ENCODE peak calls at places on chromosomes 4 and X, in five cellular contexts. K, J, M, L and D are unnamed samples.

GRCh38 chrX:13366698-13367097 is 46.8 kb upstream of the ATXN3L start:
- DNase-seq in L (no peak), K (no peak), J (no peak), M (no peak), D (no peak)

GRCh38 chr4:103915224-103915869 is 195.6 kb upstream of the TACR3 start:
- DNase-seq in L (no peak), K (no peak), J (no peak), M (peak; percentile 5), D (peak; percentile 8)

GRCh38 chr4:162497564-162498167 is 333.9 kb upstream of the FSTL5 start:
- DNase-seq in L (no peak), M (no peak), K (no peak), J (no peak), D (peak; percentile 28)

GRCh38 chr4:74624351-74625151 is 169.8 kb downstream of the BTC start:
- DNase-seq in L (no peak), M (no peak), J (no peak), K (no peak), D (peak; percentile 66)

GRCh38 chr4:106315476-106315967 is 487 bp downstream of the TBCK start:
- DNase-seq in L (no peak), K (no peak), M (peak; percentile 51), J (peak; percentile 42), D (peak; percentile 12)

GRCh38 chr4:173119818-173120217 is 48.8 kb upstream of the GALNT7 start:
- DNase-seq in J (no peak), L (no peak), M (no peak), K (no peak), D (no peak)

GRCh38 chrX:123713434-123713833 is 19.4 kb downstream of the THOC2 start:
- DNase-seq in K (no peak), L (no peak), M (no peak), J (no peak), D (no peak)

GRCh38 chrX:19382500-19383145 is 38.9 kb downstream of the PDHA1 start:
- DNase-seq in J (no peak), M (peak; percentile 74), L (peak; percentile 50), K (no peak), D (peak; percentile 52)

GRCh38 chrX:110732274-110732673 is 63.3 kb downstream of the CHRDL1 start:
- DNase-seq in K (no peak), L (no peak), M (no peak), J (no peak), D (no peak)

GRCh38 chr4:16104520-16104919 is 20.7 kb upstream of the PROM1 start:
- DNase-seq in K (no peak), J (no peak), M (no peak), L (no peak), D (no peak)

GRCh38 chr4:87659247-87659931 is 9.3 kb downstream of the DMP1 start:
- DNase-seq in L (no peak), K (no peak), J (no peak), M (no peak), D (no peak)

GRCh38 chrX:30620980-30621716 is 32.1 kb upstream of the GK start:
- DNase-seq in K (no peak), L (no peak), M (peak; percentile 12), J (no peak), D (no peak)

GRCh38 chr4:114558446-114559020 is 40.1 kb upstream of the UGT8 start:
- DNase-seq in K (no peak), J (no peak), M (no peak), L (no peak), D (no peak)

GRCh38 chr4:66160606-66161005 is 490.3 kb upstream of the EPHA5 start:
- DNase-seq in L (no peak), K (no peak), M (no peak), J (no peak), D (no peak)

GRCh38 chrX:131747173-131747572 is 203.3 kb downstream of the OR13H1 start:
- DNase-seq in J (no peak), L (peak; percentile 69), M (no peak), K (peak; percentile 83), D (no peak)

GRCh38 chrX:79557212-79557611 is 190.1 kb upstream of the ITM2A start:
- DNase-seq in L (no peak), K (no peak), M (no peak), J (no peak), D (no peak)

GRCh38 chrX:46325312-46325877 is 219.8 kb downstream of the ZNF674 start:
- DNase-seq in M (no peak), K (no peak), J (no peak), L (no peak), D (peak; percentile 58)

GRCh38 chrX:47446971-47447370 is 36.1 kb downstream of the ZNF41 start:
- DNase-seq in K (no peak), L (no peak), M (no peak), J (no peak), D (no peak)

GRCh38 chrX:48468693-48469691 is 1.1 kb downstream of the SLC38A5 start:
- DNase-seq in L (peak; percentile 31), J (no peak), M (peak; percentile 42), K (peak; percentile 27), D (peak; percentile 15)

GRCh38 chr4:151561551-151562256 is 152.7 kb downstream of the FHIP1A start:
- DNase-seq in L (no peak), M (no peak), J (no peak), K (no peak), D (no peak)

GRCh38 chr4:153777421-153777820 is 11.5 kb downstream of the SFRP2 start:
- DNase-seq in K (no peak), J (no peak), L (no peak), M (no peak), D (no peak)

GRCh38 chr4:40934671-40935070 is 184.9 kb downstream of the NSUN7 start:
- DNase-seq in J (no peak), K (no peak), M (no peak), L (no peak), D (no peak)

GRCh38 chr4:6336166-6336565 is 66.5 kb downstream of the WFS1 start:
- DNase-seq in M (no peak), L (no peak), K (no peak), J (no peak), D (no peak)

GRCh38 chrX:10173331-10173900 is 16.6 kb downstream of the CLCN4 start:
- DNase-seq in K (peak; percentile 52), J (peak; percentile 22), L (no peak), M (peak; percentile 41), D (no peak)

GRCh38 chr4:56048621-56049427 is 100.1 kb downstream of the CEP135 start:
- DNase-seq in K (peak; percentile 12), M (peak; percentile 71), J (peak; percentile 33), L (no peak), D (peak; percentile 41)

GRCh38 chr4:94739741-94740140 is 18.0 kb upstream of the BMPR1B start:
- DNase-seq in M (no peak), J (no peak), L (no peak), K (no peak), D (no peak)

GRCh38 chr4:184805462-184806245 is 20.1 kb downstream of the ACSL1 start:
- DNase-seq in K (no peak), M (peak; percentile 83), L (no peak), J (peak; percentile 45), D (no peak)

GRCh38 chr4:137994858-137995257 is 247.3 kb downstream of the SLC7A11 start:
- DNase-seq in M (no peak), L (no peak), K (no peak), J (no peak), D (no peak)

GRCh38 chr4:20832821-20833220 is 132.6 kb downstream of the PACRGL start:
- DNase-seq in L (no peak), M (no peak), K (no peak), J (no peak), D (no peak)

GRCh38 chr4:188934320-188934975 is 795.2 kb downstream of the TRIML1 start:
- DNase-seq in K (no peak), M (no peak), L (no peak), J (no peak), D (no peak)

GRCh38 chr4:184599492-184600135 is 49.6 kb downstream of the CASP3 start:
- DNase-seq in M (no peak), J (no peak), L (no peak), K (no peak), D (no peak)

GRCh38 chrX:18793601-18794089 is 86.2 kb downstream of the PPEF1 start:
- DNase-seq in K (no peak), L (no peak), M (no peak), J (no peak), D (peak; percentile 60)